ENCODE peak calls at places on chromosomes 4 and X, in nine cellular contexts. One of them, this sample, is unnamed.

GRCh38 chr4:182604161-182604591 is 313.0 kb downstream of the DCTD start:
- DNase-seq in A549: no peak
- DNase-seq in GM23338: no peak
- DNase-seq in suprapubic skin: no peak
- DNase-seq in HCT116: no peak
- DNase-seq in RWPE1: no peak
- DNase-seq in MM.1S: no peak
- DNase-seq in colonic mucosa: no peak
- DNase-seq in lung: no peak
- DNase-seq in this sample: no peak

GRCh38 chr4:26204249-26204825 is 116.5 kb upstream of the RBPJ start:
- DNase-seq in A549: no peak
- DNase-seq in GM23338: no peak
- DNase-seq in suprapubic skin: no peak
- DNase-seq in HCT116: no peak
- DNase-seq in RWPE1: no peak
- DNase-seq in MM.1S: no peak
- DNase-seq in colonic mucosa: no peak
- DNase-seq in lung: no peak
- DNase-seq in this sample: no peak

GRCh38 chrX:10486373-10486772 is 134.0 kb downstream of the MID1 start:
- DNase-seq in A549: no peak
- DNase-seq in GM23338: no peak
- DNase-seq in suprapubic skin: no peak
- DNase-seq in HCT116: no peak
- DNase-seq in RWPE1: peak; percentile 41
- DNase-seq in MM.1S: no peak
- DNase-seq in colonic mucosa: no peak
- DNase-seq in lung: no peak
- DNase-seq in this sample: no peak

GRCh38 chr4:182776376-182777058 is 140.7 kb downstream of the DCTD start:
- DNase-seq in A549: no peak
- DNase-seq in GM23338: no peak
- DNase-seq in suprapubic skin: no peak
- DNase-seq in HCT116: no peak
- DNase-seq in RWPE1: no peak
- DNase-seq in MM.1S: no peak
- DNase-seq in colonic mucosa: no peak
- DNase-seq in lung: no peak
- DNase-seq in this sample: no peak

GRCh38 chr4:3261411-3262207 is 12.7 kb downstream of the MSANTD1 start:
- DNase-seq in A549: no peak
- DNase-seq in GM23338: no peak
- DNase-seq in suprapubic skin: peak; percentile 77
- DNase-seq in HCT116: no peak
- DNase-seq in RWPE1: no peak
- DNase-seq in MM.1S: no peak
- DNase-seq in colonic mucosa: peak; percentile 12
- DNase-seq in lung: no peak
- DNase-seq in this sample: no peak

GRCh38 chr4:128590773-128591172 is 218.7 kb upstream of the JADE1 start:
- DNase-seq in A549: no peak
- DNase-seq in GM23338: no peak
- DNase-seq in suprapubic skin: no peak
- DNase-seq in HCT116: no peak
- DNase-seq in RWPE1: no peak
- DNase-seq in MM.1S: no peak
- DNase-seq in colonic mucosa: no peak
- DNase-seq in lung: no peak
- DNase-seq in this sample: no peak

GRCh38 chr4:173168396-173169177 is at the start of gene GALNT7:
- DNase-seq in A549: peak; percentile 75
- DNase-seq in GM23338: peak; percentile 93
- DNase-seq in suprapubic skin: peak; percentile 87
- DNase-seq in HCT116: no peak
- DNase-seq in RWPE1: peak; percentile 86
- DNase-seq in MM.1S: peak; percentile 58
- DNase-seq in colonic mucosa: peak; percentile 85
- DNase-seq in lung: peak; percentile 79
- DNase-seq in this sample: peak; percentile 6

GRCh38 chr4:159307929-159308328 is 205.1 kb downstream of the RAPGEF2 start:
- DNase-seq in A549: no peak
- DNase-seq in GM23338: no peak
- DNase-seq in suprapubic skin: no peak
- DNase-seq in HCT116: no peak
- DNase-seq in RWPE1: no peak
- DNase-seq in MM.1S: no peak
- DNase-seq in colonic mucosa: no peak
- DNase-seq in lung: no peak
- DNase-seq in this sample: no peak

GRCh38 chr4:1022739-1023066 is 11.3 kb downstream of the FGFRL1 start:
- DNase-seq in A549: no peak
- DNase-seq in GM23338: no peak
- DNase-seq in suprapubic skin: no peak
- DNase-seq in HCT116: no peak
- DNase-seq in RWPE1: no peak
- DNase-seq in MM.1S: no peak
- DNase-seq in colonic mucosa: peak; percentile 52
- DNase-seq in lung: no peak
- DNase-seq in this sample: no peak

GRCh38 chr4:147610666-147611065 is 6.5 kb upstream of the TMEM184C start:
- DNase-seq in A549: no peak
- DNase-seq in GM23338: no peak
- DNase-seq in suprapubic skin: no peak
- DNase-seq in HCT116: no peak
- DNase-seq in RWPE1: no peak
- DNase-seq in MM.1S: no peak
- DNase-seq in colonic mucosa: no peak
- DNase-seq in lung: no peak
- DNase-seq in this sample: no peak

GRCh38 chr4:174505012-174505411 is 17.3 kb downstream of the HPGD start:
- DNase-seq in A549: no peak
- DNase-seq in GM23338: no peak
- DNase-seq in suprapubic skin: no peak
- DNase-seq in HCT116: no peak
- DNase-seq in RWPE1: no peak
- DNase-seq in MM.1S: no peak
- DNase-seq in colonic mucosa: no peak
- DNase-seq in lung: no peak
- DNase-seq in this sample: no peak

GRCh38 chr4:124632439-124632838 is 80.1 kb downstream of the ANKRD50 start:
- DNase-seq in A549: no peak
- DNase-seq in GM23338: no peak
- DNase-seq in suprapubic skin: no peak
- DNase-seq in HCT116: no peak
- DNase-seq in RWPE1: no peak
- DNase-seq in MM.1S: no peak
- DNase-seq in colonic mucosa: no peak
- DNase-seq in lung: no peak
- DNase-seq in this sample: no peak

GRCh38 chrX:50483283-50483682 is 12.7 kb upstream of the DGKK start:
- DNase-seq in A549: no peak
- DNase-seq in GM23338: no peak
- DNase-seq in suprapubic skin: no peak
- DNase-seq in HCT116: no peak
- DNase-seq in RWPE1: no peak
- DNase-seq in MM.1S: peak; percentile 16
- DNase-seq in colonic mucosa: no peak
- DNase-seq in lung: no peak
- DNase-seq in this sample: no peak

GRCh38 chrX:53088136-53088974 is 5.6 kb upstream of the KANTR start:
- DNase-seq in A549: peak; percentile 31
- DNase-seq in GM23338: peak; percentile 84
- DNase-seq in suprapubic skin: peak; percentile 88
- DNase-seq in HCT116: no peak
- DNase-seq in RWPE1: peak; percentile 87
- DNase-seq in MM.1S: no peak
- DNase-seq in colonic mucosa: peak; percentile 82
- DNase-seq in lung: peak; percentile 69
- DNase-seq in this sample: no peak

GRCh38 chr4:70437212-70437611 is 34.8 kb upstream of the MUC7 start:
- DNase-seq in A549: no peak
- DNase-seq in GM23338: peak; percentile 40
- DNase-seq in suprapubic skin: no peak
- DNase-seq in HCT116: no peak
- DNase-seq in RWPE1: no peak
- DNase-seq in MM.1S: no peak
- DNase-seq in colonic mucosa: no peak
- DNase-seq in lung: no peak
- DNase-seq in this sample: no peak

DNA sequence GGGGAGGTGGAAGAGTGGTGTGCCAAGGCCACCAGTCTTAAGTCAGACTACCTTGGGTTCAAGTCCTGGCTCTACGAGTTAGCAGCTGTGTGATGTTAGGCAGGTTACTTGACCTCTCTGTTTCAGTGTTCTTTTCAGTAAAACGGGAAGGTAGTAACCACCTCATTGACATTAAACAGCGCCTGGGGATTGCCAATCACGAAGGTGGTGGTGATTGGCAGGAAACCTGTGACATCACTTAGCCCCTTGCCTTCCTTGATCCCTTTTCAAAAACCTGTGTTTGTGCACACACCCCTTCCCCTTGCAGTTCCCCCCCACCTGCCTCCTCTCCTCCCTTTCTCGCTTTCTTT is 7.6 kb downstream of the KLF3 start:
- DNase-seq in A549: no peak
- DNase-seq in GM23338: no peak
- DNase-seq in suprapubic skin: no peak
- DNase-seq in HCT116: no peak
- DNase-seq in RWPE1: no peak
- DNase-seq in MM.1S: no peak
- DNase-seq in colonic mucosa: no peak
- DNase-seq in lung: no peak
- DNase-seq in this sample: no peak
- H3K27ac ChIP-seq in A549: peak overlapping the region; percentile 77
- H3K27ac ChIP-seq in GM23338: no peak overlapping the region
- H3K27ac ChIP-seq in suprapubic skin: peak overlapping the region; percentile 90
- H3K27ac ChIP-seq in HCT116: peak overlapping the region; percentile 88
- H3K27ac ChIP-seq in RWPE1: peak overlapping the region; percentile 100
- H3K27ac ChIP-seq in MM.1S: peak overlapping the region; percentile 62
- H3K27ac ChIP-seq in colonic mucosa: peak overlapping the region; percentile 98
- H3K27ac ChIP-seq in lung: peak overlapping the region; percentile 89
- H3K27ac ChIP-seq in this sample: peak overlapping the region; percentile 100

DNA sequence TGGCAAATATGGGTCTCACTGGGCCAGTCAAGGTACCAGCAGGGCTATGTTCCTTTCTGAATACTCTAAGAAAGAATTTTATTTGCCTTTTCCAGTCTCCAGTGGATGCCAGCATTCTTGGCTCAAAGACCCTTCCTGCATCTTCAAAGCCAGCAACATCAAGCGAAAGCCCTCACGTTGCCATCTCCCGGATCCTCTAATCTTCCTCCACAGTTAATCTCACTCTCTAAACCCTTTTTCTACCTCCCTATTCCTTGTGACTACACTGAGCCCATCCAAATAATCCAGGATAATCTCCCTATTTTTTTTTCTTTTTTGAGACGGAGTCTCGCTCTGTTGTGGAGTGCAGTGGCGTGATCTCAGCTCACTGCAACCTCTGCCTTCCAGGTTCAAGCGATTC is 23.4 kb downstream of the RFC1 start:
- DNase-seq in A549: no peak
- DNase-seq in GM23338: no peak
- DNase-seq in suprapubic skin: no peak
- DNase-seq in HCT116: no peak
- DNase-seq in RWPE1: no peak
- DNase-seq in MM.1S: no peak
- DNase-seq in colonic mucosa: no peak
- DNase-seq in lung: no peak
- DNase-seq in this sample: no peak
- H3K27ac ChIP-seq in A549: no peak overlapping the region
- H3K27ac ChIP-seq in GM23338: no peak overlapping the region
- H3K27ac ChIP-seq in suprapubic skin: no peak overlapping the region
- H3K27ac ChIP-seq in HCT116: no peak overlapping the region
- H3K27ac ChIP-seq in RWPE1: no peak overlapping the region
- H3K27ac ChIP-seq in MM.1S: no peak overlapping the region
- H3K27ac ChIP-seq in colonic mucosa: no peak overlapping the region
- H3K27ac ChIP-seq in lung: no peak overlapping the region
- H3K27ac ChIP-seq in this sample: no peak overlapping the region

DNA sequence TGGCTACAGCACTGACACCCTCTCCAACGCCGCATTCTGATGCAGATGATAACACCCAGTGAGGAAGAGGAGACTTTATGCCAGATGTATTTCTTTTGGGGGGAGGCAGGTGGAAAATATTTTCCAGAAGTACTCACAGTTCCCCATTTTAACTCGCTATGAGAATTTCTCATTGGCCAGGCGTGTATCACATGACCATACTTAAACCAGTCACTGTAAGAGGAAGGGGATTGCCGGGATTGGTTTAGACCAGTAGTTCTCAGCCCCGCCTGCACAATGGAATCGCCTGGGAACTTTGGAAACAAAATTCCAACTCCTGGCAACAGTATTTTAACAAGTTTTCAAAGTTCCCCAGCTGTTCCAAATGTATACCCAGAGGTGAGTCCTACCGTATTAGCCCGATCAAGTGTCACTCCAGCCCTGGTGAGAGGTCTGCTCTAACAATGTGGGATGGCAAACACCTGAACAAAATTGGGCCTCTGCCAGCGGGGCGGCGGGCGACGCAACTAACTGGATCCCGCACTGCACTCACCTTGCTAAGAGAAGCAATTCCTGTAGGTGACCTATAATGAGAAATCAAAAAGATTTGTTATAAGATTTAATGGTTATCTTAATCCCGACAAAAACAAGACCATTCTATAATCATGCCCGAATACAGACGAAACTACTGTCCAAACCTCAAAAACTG is 2.9 kb upstream of the MSL3 start:
- DNase-seq in A549: peak; percentile 15
- DNase-seq in GM23338: no peak
- DNase-seq in suprapubic skin: no peak
- DNase-seq in HCT116: no peak
- DNase-seq in RWPE1: no peak
- DNase-seq in MM.1S: no peak
- DNase-seq in colonic mucosa: no peak
- DNase-seq in lung: no peak
- DNase-seq in this sample: no peak
- H3K27ac ChIP-seq in A549: no peak overlapping the region
- H3K27ac ChIP-seq in GM23338: no peak overlapping the region
- H3K27ac ChIP-seq in suprapubic skin: no peak overlapping the region
- H3K27ac ChIP-seq in HCT116: no peak overlapping the region
- H3K27ac ChIP-seq in RWPE1: no peak overlapping the region
- H3K27ac ChIP-seq in MM.1S: no peak overlapping the region
- H3K27ac ChIP-seq in colonic mucosa: no peak overlapping the region
- H3K27ac ChIP-seq in lung: no peak overlapping the region
- H3K27ac ChIP-seq in this sample: no peak overlapping the region

DNA sequence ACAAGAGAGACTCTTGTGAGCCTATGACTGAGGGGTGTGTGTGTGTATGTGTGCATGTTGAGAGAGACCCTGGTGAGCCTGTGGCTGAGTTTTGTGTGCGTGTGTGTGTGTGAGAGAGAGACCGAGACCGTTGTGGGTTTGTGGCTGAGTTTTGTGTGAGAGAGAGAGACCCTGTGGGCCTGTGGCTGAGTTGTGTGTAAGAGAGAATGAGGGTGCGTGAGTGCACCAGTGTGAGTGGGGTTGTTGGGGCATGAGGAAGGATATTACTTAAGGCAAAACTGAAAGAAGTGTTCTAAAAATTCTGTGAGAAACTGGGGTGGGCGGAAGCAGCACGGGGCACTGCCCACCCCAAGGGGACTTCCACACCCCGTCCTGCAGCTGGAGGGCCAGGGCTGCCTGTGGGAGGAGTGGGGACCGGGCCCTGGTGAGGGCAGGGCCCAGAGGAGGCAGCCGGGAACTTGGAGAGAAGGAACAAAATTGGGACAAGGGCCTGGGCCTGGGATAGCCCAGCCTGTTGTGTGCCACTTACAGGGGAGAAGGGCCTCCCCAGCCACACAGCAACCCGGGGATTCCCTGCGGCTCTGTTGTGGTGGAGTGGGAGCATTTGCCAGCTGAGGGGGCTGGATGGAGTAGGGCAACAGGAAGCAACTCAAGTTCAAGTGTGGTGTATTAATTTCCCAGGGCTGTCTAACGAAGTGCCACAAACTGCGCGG is 22.0 kb downstream of the TMEM131L start:
- DNase-seq in A549: no peak
- DNase-seq in GM23338: no peak
- DNase-seq in suprapubic skin: no peak
- DNase-seq in HCT116: no peak
- DNase-seq in RWPE1: no peak
- DNase-seq in MM.1S: no peak
- DNase-seq in colonic mucosa: no peak
- DNase-seq in lung: peak; percentile 37
- DNase-seq in this sample: no peak
- H3K27ac ChIP-seq in A549: no peak overlapping the region
- H3K27ac ChIP-seq in GM23338: peak overlapping the region; percentile 88
- H3K27ac ChIP-seq in suprapubic skin: peak overlapping the region; percentile 91
- H3K27ac ChIP-seq in HCT116: peak overlapping the region; percentile 75
- H3K27ac ChIP-seq in RWPE1: peak overlapping the region; percentile 93
- H3K27ac ChIP-seq in MM.1S: no peak overlapping the region
- H3K27ac ChIP-seq in colonic mucosa: peak overlapping the region; percentile 63
- H3K27ac ChIP-seq in lung: peak overlapping the region; percentile 83
- H3K27ac ChIP-seq in this sample: peak overlapping the region; percentile 88